ENCODE peak calls at places on chromosomes 7 and 10, in six cellular contexts. T is GM12878, R is SK-N-SH, U is K562, C is HepG2, O is H1. D is an unnamed sample.

GRCh38 chr7:73718438-73718881 is 1.0 kb downstream of the STX1A start:
- DNase-seq in T (no peak), R (peak; percentile 57), U (no peak), C (no peak), O (no peak), D (no peak)

GRCh38 chr10:132294561-132295320 is 13.0 kb downstream of the STK32C start:
- DNase-seq in T (no peak), R (no peak), U (peak; percentile 34), C (no peak), O (peak; percentile 79), D (no peak)

GRCh38 chr10:115969591-115969990 is 303.4 kb downstream of the GFRA1 start:
- DNase-seq in T (no peak), R (no peak), U (no peak), C (no peak), O (no peak), D (no peak)

GRCh38 chr10:73998623-73999622 is 1.0 kb downstream of the VCL start:
- DNase-seq in T (no peak), R (peak; percentile 70), U (peak; percentile 71), C (peak; percentile 27), O (peak; percentile 68), D (peak; percentile 8)

GRCh38 chr10:71878327-71879034 is 27.4 kb upstream of the PSAP start:
- DNase-seq in T (no peak), R (no peak), U (peak; percentile 76), C (no peak), O (no peak), D (peak; percentile 77)

GRCh38 chr7:107167483-107168232 is 1.1 kb upstream of the HBP1 start:
- DNase-seq in T (no peak), R (peak; percentile 52), U (peak; percentile 89), C (peak; percentile 74), O (no peak), D (peak; percentile 62)

GRCh38 chr10:30270247-30270646 is 78.8 kb downstream of the MTPAP start:
- DNase-seq in T (no peak), R (no peak), U (no peak), C (no peak), O (no peak), D (no peak)

GRCh38 chr7:32476816-32477648 is 13.1 kb downstream of the LSM5 start:
- DNase-seq in T (no peak), R (no peak), U (no peak), C (no peak), O (no peak), D (no peak)

GRCh38 chr10:105239311-105240215 is 598.5 kb downstream of the SORCS3 start:
- DNase-seq in T (no peak), R (no peak), U (no peak), C (no peak), O (no peak), D (no peak)

GRCh38 chr10:58326967-58327381 is 7.8 kb upstream of the UBE2D1 start:
- DNase-seq in T (no peak), R (no peak), U (no peak), C (no peak), O (no peak), D (no peak)

GRCh38 chr10:127925471-127926207 is 18.7 kb downstream of the PTPRE start:
- DNase-seq in T (no peak), R (no peak), U (no peak), C (no peak), O (no peak), D (no peak)

GRCh38 chr7:75737856-75738603 is 711 bp downstream of the HIP1 start:
- DNase-seq in T (no peak), R (peak; percentile 43), U (no peak), C (no peak), O (no peak), D (no peak)

GRCh38 chr10:120514035-120514620 is 57.1 kb downstream of the PLPP4 start:
- DNase-seq in T (no peak), R (no peak), U (peak; percentile 56), C (peak; percentile 24), O (peak; percentile 83), D (no peak)

GRCh38 chr10:87827681-87828080 is 9.7 kb upstream of the ATAD1 start:
- DNase-seq in T (no peak), R (no peak), U (no peak), C (no peak), O (no peak), D (no peak)

DNA sequence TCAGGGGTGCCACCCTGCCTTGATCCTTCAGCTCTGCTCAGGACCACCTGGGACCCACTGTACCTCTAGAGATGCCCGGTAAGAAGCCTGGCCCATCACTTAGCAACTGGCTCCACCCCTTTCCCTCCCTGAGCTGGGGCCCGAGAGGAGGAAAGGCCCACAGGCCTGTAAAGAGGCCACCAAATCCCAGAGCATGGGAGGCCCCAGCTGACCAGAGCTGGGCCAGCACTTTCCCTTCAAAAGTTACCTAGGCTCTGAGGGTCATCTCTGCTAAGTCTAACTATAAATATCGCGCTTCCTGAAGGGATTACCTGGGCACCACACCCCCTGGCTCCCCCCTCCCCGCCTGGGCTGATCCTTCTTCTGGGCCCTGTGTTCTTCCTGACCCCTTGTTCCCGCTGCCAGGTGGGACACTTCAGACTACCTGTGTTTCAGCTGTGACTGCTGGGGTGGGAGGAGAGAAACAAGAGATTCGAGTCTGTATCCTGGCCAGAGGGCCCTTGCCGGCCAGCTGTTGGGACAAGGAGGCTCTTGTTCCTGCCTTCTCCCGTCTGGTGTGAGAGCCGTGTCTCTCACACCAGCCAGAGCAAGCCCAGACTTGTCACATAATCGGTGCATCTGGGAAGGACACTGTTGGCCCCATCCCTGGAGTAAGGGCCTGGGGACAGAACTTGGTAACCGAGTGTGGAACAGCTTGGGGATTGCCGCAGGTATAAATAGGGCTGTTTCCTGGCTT is 22.8 kb upstream of the ANKRD2 start:
- DNase-seq in T (no peak), R (peak; percentile 56), U (no peak), C (peak; percentile 29), O (no peak), D (no peak)
- TF ChIP-seq GABPA in T (no peak), R (no peak), U (no peak), C (no peak), O (no peak), D (no peak)

GRCh38 chr7:124276005-124276606 is 243.2 kb upstream of the TMEM229A start:
- DNase-seq in T (no peak), R (peak; percentile 27), U (peak; percentile 44), C (peak; percentile 29), O (peak; percentile 77), D (peak; percentile 19)
- TF ChIP-seq CTCF in T (peak; percentile 77), R (peak; percentile 83), U (peak; percentile 39), C (peak; percentile 33), O (peak; percentile 64), D (peak; percentile 19)

GRCh38 chr7:101555921-101556275 is 73.2 kb downstream of the MYL10 start:
- DNase-seq in T (no peak), R (no peak), U (no peak), C (no peak), O (no peak), D (no peak)

GRCh38 chr7:101553771-101554445 is 75.2 kb downstream of the MYL10 start:
- DNase-seq in T (no peak), R (peak; percentile 33), U (no peak), C (no peak), O (no peak), D (no peak)

GRCh38 chr7:101555269-101555920 is 73.7 kb downstream of the MYL10 start:
- DNase-seq in T (no peak), R (no peak), U (no peak), C (no peak), O (no peak), D (no peak)

GRCh38 chr7:101553018-101553770 is 75.9 kb downstream of the MYL10 start:
- DNase-seq in T (no peak), R (peak; percentile 50), U (no peak), C (no peak), O (no peak), D (no peak)

DNA sequence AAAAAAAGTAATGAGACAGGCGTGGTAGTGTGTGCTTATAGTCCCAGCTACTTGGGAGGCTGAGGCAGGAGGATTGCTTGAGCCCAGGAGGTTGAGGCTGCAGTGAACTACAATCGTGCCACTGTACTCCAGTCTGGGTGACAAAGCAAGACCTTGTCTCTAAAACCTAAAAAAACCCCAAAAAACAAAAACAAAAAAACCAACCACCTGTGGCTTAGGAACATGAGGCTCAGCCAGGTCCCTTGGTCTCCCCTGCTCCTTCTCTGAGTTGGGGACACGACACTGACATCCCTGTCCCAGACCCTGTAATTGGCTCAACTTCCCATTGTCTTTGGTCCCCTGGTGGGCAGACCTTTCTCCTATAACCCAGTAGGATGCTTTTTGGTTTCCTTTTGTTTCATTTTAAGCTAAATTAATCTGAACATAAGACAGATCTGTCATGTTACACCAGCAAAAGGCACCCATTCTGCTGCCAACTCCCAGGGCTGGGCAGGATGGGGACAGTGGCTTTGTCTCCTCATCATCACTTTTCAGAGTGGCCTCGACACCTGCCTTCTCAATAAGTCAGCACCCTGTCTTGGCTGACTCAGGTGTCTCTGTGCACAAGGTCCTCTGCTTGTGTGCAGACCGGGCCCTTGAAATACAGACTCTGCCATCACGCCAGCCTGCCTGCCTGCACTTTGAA is 74.4 kb downstream of the MYL10 start:
- DNase-seq in T (no peak), R (no peak), U (no peak), C (no peak), O (no peak), D (no peak)
- TF ChIP-seq GABPA in T (no peak), R (no peak), U (no peak), C (no peak), O (no peak), D (no peak)

GRCh38 chr7:151404216-151405011 is 5.4 kb downstream of the WDR86 start:
- DNase-seq in T (no peak), R (peak; percentile 46), U (peak; percentile 91), C (no peak), O (no peak), D (no peak)

GRCh38 chr7:151399906-151400305 is 9.9 kb downstream of the WDR86 start:
- DNase-seq in T (no peak), R (no peak), U (no peak), C (no peak), O (no peak), D (no peak)

GRCh38 chr7:151400626-151401315 is 9.1 kb downstream of the WDR86 start:
- DNase-seq in T (peak; percentile 41), R (no peak), U (no peak), C (no peak), O (no peak), D (no peak)

GRCh38 chr7:151403764-151404163 is 6.1 kb downstream of the WDR86 start:
- DNase-seq in T (no peak), R (no peak), U (peak; percentile 58), C (no peak), O (no peak), D (no peak)

GRCh38 chr7:151402029-151402835 is 7.6 kb downstream of the WDR86 start:
- DNase-seq in T (no peak), R (peak; percentile 44), U (peak; percentile 32), C (no peak), O (no peak), D (no peak)
- TF ChIP-seq CTCF in T (no peak), R (no peak), U (no peak), C (no peak), O (no peak), D (no peak)

GRCh38 chr10:48501806-48502771 is 102.8 kb downstream of the ARHGAP22 start:
- DNase-seq in T (peak; percentile 40), R (no peak), U (no peak), C (no peak), O (peak; percentile 39), D (no peak)
- TF ChIP-seq GABPA in T (no peak), R (no peak), U (no peak), C (no peak), O (no peak), D (no peak)

D was measured in HL-60.